ENCODE peak calls at places on chromosomes 16 and 17, in six cellular contexts. One of them, this sample, is unnamed.

GRCh38 chr16:73713301-73713700 is 583.3 kb upstream of the PSMD7 start:
- DNase-seq in T-helper 9 cell: no peak
- DNase-seq in ACHN: no peak
- DNase-seq in GM04503: no peak
- DNase-seq in cardiac fibroblast: no peak
- DNase-seq in hepatic stellate cell: no peak
- DNase-seq in this sample: no peak

GRCh38 chr16:88726981-88727380 is 20.7 kb downstream of the CTU2 start:
- DNase-seq in T-helper 9 cell: no peak
- DNase-seq in ACHN: no peak
- DNase-seq in GM04503: no peak
- DNase-seq in cardiac fibroblast: no peak
- DNase-seq in hepatic stellate cell: no peak
- DNase-seq in this sample: no peak

GRCh38 chr17:7315570-7316243 is 547 bp upstream of the GPS2 start:
- DNase-seq in T-helper 9 cell: no peak
- DNase-seq in ACHN: no peak
- DNase-seq in GM04503: no peak
- DNase-seq in cardiac fibroblast: no peak
- DNase-seq in hepatic stellate cell: no peak
- DNase-seq in this sample: no peak

GRCh38 chr17:81930142-81931125 is 2.9 kb upstream of the MAFG start:
- DNase-seq in T-helper 9 cell: no peak
- DNase-seq in ACHN: peak; percentile 41
- DNase-seq in GM04503: no peak
- DNase-seq in cardiac fibroblast: no peak
- DNase-seq in hepatic stellate cell: no peak
- DNase-seq in this sample: no peak

GRCh38 chr17:50070908-50071680 is 15.2 kb downstream of the ITGA3 start:
- DNase-seq in T-helper 9 cell: no peak
- DNase-seq in ACHN: no peak
- DNase-seq in GM04503: no peak
- DNase-seq in cardiac fibroblast: no peak
- DNase-seq in hepatic stellate cell: no peak
- DNase-seq in this sample: no peak

GRCh38 chr17:80058311-80058955 is 22.0 kb downstream of the CCDC40 start:
- DNase-seq in T-helper 9 cell: no peak
- DNase-seq in ACHN: no peak
- DNase-seq in GM04503: no peak
- DNase-seq in cardiac fibroblast: no peak
- DNase-seq in hepatic stellate cell: no peak
- DNase-seq in this sample: no peak

GRCh38 chr16:75247249-75247648 is 4.2 kb downstream of the BCAR1 start:
- DNase-seq in T-helper 9 cell: no peak
- DNase-seq in ACHN: no peak
- DNase-seq in GM04503: no peak
- DNase-seq in cardiac fibroblast: no peak
- DNase-seq in hepatic stellate cell: no peak
- DNase-seq in this sample: no peak

GRCh38 chr17:61498595-61498994 is 46.4 kb downstream of the TBX4 start:
- DNase-seq in T-helper 9 cell: no peak
- DNase-seq in ACHN: no peak
- DNase-seq in GM04503: no peak
- DNase-seq in cardiac fibroblast: no peak
- DNase-seq in hepatic stellate cell: no peak
- DNase-seq in this sample: no peak

GRCh38 chr17:11144358-11145233 is 96.4 kb upstream of the SHISA6 start:
- DNase-seq in T-helper 9 cell: no peak
- DNase-seq in ACHN: peak; percentile 58
- DNase-seq in GM04503: no peak
- DNase-seq in cardiac fibroblast: peak; percentile 59
- DNase-seq in hepatic stellate cell: peak; percentile 7
- DNase-seq in this sample: no peak

GRCh38 chr17:76076765-76077581 is 2.0 kb upstream of the ZACN start:
- DNase-seq in T-helper 9 cell: peak; percentile 17
- DNase-seq in ACHN: no peak
- DNase-seq in GM04503: no peak
- DNase-seq in cardiac fibroblast: no peak
- DNase-seq in hepatic stellate cell: no peak
- DNase-seq in this sample: no peak

GRCh38 chr17:17420035-17420434 is 56.8 kb upstream of the MED9 start:
- DNase-seq in T-helper 9 cell: no peak
- DNase-seq in ACHN: no peak
- DNase-seq in GM04503: no peak
- DNase-seq in cardiac fibroblast: no peak
- DNase-seq in hepatic stellate cell: no peak
- DNase-seq in this sample: no peak

GRCh38 chr17:57985675-57985974 is 2.4 kb downstream of the VEZF1 start:
- DNase-seq in T-helper 9 cell: no peak
- DNase-seq in ACHN: peak; percentile 60
- DNase-seq in GM04503: peak; percentile 39
- DNase-seq in cardiac fibroblast: peak; percentile 44
- DNase-seq in hepatic stellate cell: peak; percentile 34
- DNase-seq in this sample: no peak

GRCh38 chr16:77090062-77090461 is 100.9 kb upstream of the MON1B start:
- DNase-seq in T-helper 9 cell: no peak
- DNase-seq in ACHN: no peak
- DNase-seq in GM04503: no peak
- DNase-seq in cardiac fibroblast: no peak
- DNase-seq in hepatic stellate cell: no peak
- DNase-seq in this sample: no peak

GRCh38 chr16:1300664-1301476 is 8.6 kb upstream of the UBE2I start:
- DNase-seq in T-helper 9 cell: peak; percentile 67
- DNase-seq in ACHN: peak; percentile 71
- DNase-seq in GM04503: no peak
- DNase-seq in cardiac fibroblast: peak; percentile 50
- DNase-seq in hepatic stellate cell: peak; percentile 90
- DNase-seq in this sample: no peak

GRCh38 chr16:47666434-47666833 is 205.3 kb downstream of the PHKB start:
- DNase-seq in T-helper 9 cell: no peak
- DNase-seq in ACHN: no peak
- DNase-seq in GM04503: no peak
- DNase-seq in cardiac fibroblast: no peak
- DNase-seq in hepatic stellate cell: no peak
- DNase-seq in this sample: no peak

GRCh38 chr16:48383877-48384304 is 1.3 kb downstream of the SIAH1 start:
- DNase-seq in T-helper 9 cell: no peak
- DNase-seq in ACHN: peak; percentile 63
- DNase-seq in GM04503: no peak
- DNase-seq in cardiac fibroblast: no peak
- DNase-seq in hepatic stellate cell: no peak
- DNase-seq in this sample: no peak

GRCh38 chr16:61909074-61909473 is 127.2 kb downstream of the CDH8 start:
- DNase-seq in T-helper 9 cell: no peak
- DNase-seq in ACHN: no peak
- DNase-seq in GM04503: no peak
- DNase-seq in cardiac fibroblast: peak; percentile 12
- DNase-seq in hepatic stellate cell: no peak
- DNase-seq in this sample: no peak

GRCh38 chr17:57751348-57751970 is 6.4 kb upstream of the CCDC182 start:
- DNase-seq in T-helper 9 cell: no peak
- DNase-seq in ACHN: no peak
- DNase-seq in GM04503: no peak
- DNase-seq in cardiac fibroblast: peak; percentile 22
- DNase-seq in hepatic stellate cell: no peak
- DNase-seq in this sample: no peak

GRCh38 chr17:35167046-35167445 is 19.4 kb downstream of the UNC45B start:
- DNase-seq in T-helper 9 cell: no peak
- DNase-seq in ACHN: no peak
- DNase-seq in GM04503: no peak
- DNase-seq in cardiac fibroblast: no peak
- DNase-seq in hepatic stellate cell: no peak
- DNase-seq in this sample: no peak

GRCh38 chr17:1755252-1755992 is 6.4 kb upstream of the SERPINF1 start:
- DNase-seq in T-helper 9 cell: no peak
- DNase-seq in ACHN: no peak
- DNase-seq in GM04503: no peak
- DNase-seq in cardiac fibroblast: no peak
- DNase-seq in hepatic stellate cell: no peak
- DNase-seq in this sample: no peak

GRCh38 chr17:67708378-67708777 is 9.4 kb upstream of the NOL11 start:
- DNase-seq in T-helper 9 cell: no peak
- DNase-seq in ACHN: no peak
- DNase-seq in GM04503: no peak
- DNase-seq in cardiac fibroblast: no peak
- DNase-seq in hepatic stellate cell: no peak
- DNase-seq in this sample: no peak

GRCh38 chr16:50045412-50045811 is 20.4 kb upstream of the HEATR3 start:
- DNase-seq in T-helper 9 cell: no peak
- DNase-seq in ACHN: no peak
- DNase-seq in GM04503: no peak
- DNase-seq in cardiac fibroblast: no peak
- DNase-seq in hepatic stellate cell: no peak
- DNase-seq in this sample: no peak

GRCh38 chr17:4394208-4395110 is 28.0 kb upstream of the UBE2G1 start:
- DNase-seq in T-helper 9 cell: no peak
- DNase-seq in ACHN: no peak
- DNase-seq in GM04503: no peak
- DNase-seq in cardiac fibroblast: no peak
- DNase-seq in hepatic stellate cell: no peak
- DNase-seq in this sample: no peak

GRCh38 chr17:14201595-14201994 is 35.1 kb downstream of the CDRT15 start:
- DNase-seq in T-helper 9 cell: peak; percentile 50
- DNase-seq in ACHN: no peak
- DNase-seq in GM04503: no peak
- DNase-seq in cardiac fibroblast: no peak
- DNase-seq in hepatic stellate cell: no peak
- DNase-seq in this sample: no peak

GRCh38 chr17:78780852-78781338 is 1.2 kb downstream of the CYTH1 start:
- DNase-seq in T-helper 9 cell: no peak
- DNase-seq in ACHN: no peak
- DNase-seq in GM04503: no peak
- DNase-seq in cardiac fibroblast: peak; percentile 31
- DNase-seq in hepatic stellate cell: no peak
- DNase-seq in this sample: no peak

GRCh38 chr16:65178151-65178550 is 56.3 kb upstream of the CDH11 start:
- DNase-seq in T-helper 9 cell: no peak
- DNase-seq in ACHN: no peak
- DNase-seq in GM04503: peak; percentile 11
- DNase-seq in cardiac fibroblast: peak; percentile 56
- DNase-seq in hepatic stellate cell: peak; percentile 38
- DNase-seq in this sample: no peak

GRCh38 chr17:48030531-48030930 is 7.1 kb downstream of the COPZ2 start:
- DNase-seq in T-helper 9 cell: no peak
- DNase-seq in ACHN: no peak
- DNase-seq in GM04503: no peak
- DNase-seq in cardiac fibroblast: peak; percentile 36
- DNase-seq in hepatic stellate cell: no peak
- DNase-seq in this sample: no peak